ENCODE peak calls at places on chromosome 18, in six cellular contexts. D is HCT116, H is SK-N-SH, J is HepG2, Y is K562, E is H1. X is an unnamed sample.

GRCh38 chr18:74645717-74646116 is 48.0 kb downstream of the ZNF407 start:
- DNase-seq in H (no peak), Y (no peak), D (no peak), J (no peak), E (no peak), X (no peak)

GRCh38 chr18:21179590-21180220 is 62.3 kb upstream of the GREB1L start:
- DNase-seq in E (peak), D (peak), H (peak), J (peak), Y (peak), X (peak)

GRCh38 chr18:7174359-7175107 is 56.4 kb upstream of the LRRC30 start:
- DNase-seq in H (peak), E (no peak), D (no peak), Y (no peak), J (peak), X (peak)

GRCh38 chr18:59606193-59607175 is 90.7 kb downstream of the CCBE1 start:
- DNase-seq in H (no peak), D (no peak), E (no peak), J (no peak), Y (no peak), X (no peak)

GRCh38 chr18:76679259-76679658 is 143.1 kb upstream of the ZNF236 start:
- DNase-seq in D (no peak), J (peak), E (no peak), H (no peak), Y (no peak), X (no peak)

GRCh38 chr18:13831864-13832508 is 8.0 kb downstream of the MC5R start:
- DNase-seq in J (peak), H (no peak), D (peak), Y (no peak), E (no peak), X (peak)

GRCh38 chr18:77052297-77052645 is 80.3 kb downstream of the MBP start:
- DNase-seq in Y (no peak), E (no peak), J (no peak), D (no peak), H (no peak), X (no peak)

GRCh38 chr18:3508576-3509559 is 58.9 kb downstream of the TGIF1 start:
- DNase-seq in E (no peak), Y (no peak), D (no peak), H (no peak), J (no peak), X (no peak)

GRCh38 chr18:189254-189653 is 30.9 kb downstream of the USP14 start:
- DNase-seq in E (no peak), H (no peak), J (peak), D (no peak), Y (no peak), X (no peak)

GRCh38 chr18:79070486-79070885 is 1.3 kb downstream of the ATP9B start:
- DNase-seq in Y (no peak), J (no peak), E (no peak), H (no peak), D (no peak), X (no peak)
- TF ChIP-seq JUND in Y (no peak), J (no peak), E (no peak), H (no peak), D (no peak), X (no peak)

DNA sequence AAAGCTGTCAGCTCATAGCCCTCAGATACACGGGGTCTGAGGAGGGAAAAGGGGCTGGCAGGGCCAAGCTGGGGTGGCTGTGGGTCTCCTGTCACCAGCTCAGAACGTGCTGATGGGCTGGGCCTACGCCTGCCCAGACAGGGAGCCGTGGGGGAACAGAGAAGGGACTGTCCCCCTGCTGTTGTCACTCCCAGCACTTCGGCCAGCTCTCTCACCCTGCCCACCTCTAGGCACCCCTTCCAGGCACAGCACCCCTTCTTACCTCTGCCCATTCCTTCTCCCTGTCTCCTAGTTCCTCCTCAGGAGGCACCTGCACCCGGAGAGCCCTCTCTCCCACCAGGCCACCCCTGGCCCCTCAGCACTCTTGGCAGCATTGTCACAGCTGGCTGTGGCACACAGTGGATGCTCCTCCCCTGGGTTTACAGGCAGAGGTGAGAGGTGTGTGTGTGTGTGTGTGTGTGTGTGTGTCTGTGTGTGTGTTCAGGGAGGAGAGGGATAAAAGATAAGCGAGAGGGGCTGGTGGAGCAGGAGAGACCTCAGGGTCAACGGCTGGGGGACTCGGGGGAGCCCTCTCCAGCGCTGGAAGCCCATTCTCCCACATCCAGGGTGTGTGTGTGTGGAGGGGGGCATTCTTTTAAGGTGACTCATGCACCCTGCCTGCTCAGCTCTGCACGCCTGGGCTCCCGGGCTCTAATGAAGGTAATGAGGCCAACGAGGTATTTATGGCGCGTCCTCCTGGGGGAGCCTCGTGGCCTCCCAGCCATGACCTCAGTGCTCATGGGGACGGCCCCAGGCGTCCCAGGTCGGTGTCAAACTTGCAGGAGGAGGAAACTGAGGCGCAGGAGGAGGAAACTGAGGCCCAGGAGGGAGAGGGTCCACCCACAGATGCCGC is 66.1 kb upstream of the SMAD7 start:
- DNase-seq in H (peak), E (peak), Y (peak), D (peak), J (peak), X (no peak)
- TF ChIP-seq JUND in H (no peak), E (peak), Y (peak), D (no peak), J (peak), X (no peak)

GRCh38 chr18:8313043-8313442 is 296.2 kb upstream of the RAB12 start:
- DNase-seq in D (no peak), H (no peak), J (no peak), Y (no peak), E (no peak), X (no peak)
- TF ChIP-seq JUND in D (no peak), H (no peak), J (no peak), Y (no peak), E (no peak), X (no peak)

DNA sequence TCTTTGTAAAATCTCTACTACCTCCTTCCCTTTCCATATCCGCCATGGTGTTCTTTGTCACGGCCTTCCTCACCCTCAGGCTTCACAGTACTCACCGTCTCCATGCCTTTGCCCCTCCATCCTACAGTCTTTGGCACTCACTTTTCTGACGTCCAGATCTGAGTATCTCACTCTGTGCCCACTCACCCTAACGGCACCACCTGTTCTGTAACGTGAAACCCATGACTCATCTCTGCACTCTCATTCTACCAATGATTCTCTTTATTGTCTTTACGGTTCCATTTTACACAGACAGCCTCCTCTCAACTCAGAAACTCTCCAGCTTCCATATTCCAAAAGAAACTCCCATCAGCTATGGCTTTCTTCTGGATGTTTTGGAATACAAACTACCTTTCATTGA is 56.7 kb downstream of the NETO1 start:
- DNase-seq in E (no peak), J (no peak), D (no peak), Y (no peak), H (no peak), X (no peak)
- TF ChIP-seq JUND in E (no peak), J (no peak), D (no peak), Y (no peak), H (no peak), X (no peak)

DNA sequence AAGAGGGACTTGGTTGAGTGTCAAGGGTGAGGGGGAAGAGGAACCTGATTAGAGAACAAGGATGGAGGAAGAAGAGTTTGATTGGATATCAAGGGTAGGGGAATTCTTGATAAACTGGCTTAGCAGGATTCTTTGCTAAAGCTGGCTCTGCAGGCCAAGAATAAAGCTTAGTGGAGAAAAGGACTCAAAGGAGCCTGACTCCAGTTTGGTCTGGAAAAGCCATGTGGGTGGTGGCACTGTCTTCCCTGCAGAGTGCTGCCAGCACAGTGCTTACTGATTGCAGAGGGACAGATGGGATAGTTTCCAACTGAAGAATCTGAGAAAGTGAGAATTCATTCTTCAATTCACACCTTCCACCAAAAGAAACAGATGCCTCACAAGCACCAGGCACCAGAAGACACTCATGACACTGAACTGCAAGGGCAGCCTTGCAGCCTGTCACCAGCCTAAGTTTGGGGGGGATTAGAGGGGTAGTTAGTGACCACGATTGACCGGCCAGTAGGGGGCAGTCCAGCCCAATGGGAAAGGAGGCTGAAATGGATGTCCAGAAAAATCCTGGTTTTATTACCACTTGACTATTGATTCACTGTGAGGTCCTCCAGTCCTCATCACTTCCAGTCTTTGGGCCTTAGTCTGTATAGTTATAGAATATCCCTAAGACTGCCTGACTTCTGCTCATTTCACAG is 334.5 kb downstream of the SMAD2 start:
- DNase-seq in E (peak), H (no peak), D (peak), J (peak), Y (peak), X (peak)
- TF ChIP-seq JUND in E (no peak), H (no peak), D (no peak), J (no peak), Y (no peak), X (no peak)

GRCh38 chr18:55786651-55787272 is 198.8 kb upstream of the TCF4 start:
- DNase-seq in D (no peak), Y (peak), E (no peak), J (no peak), H (no peak), X (no peak)

GRCh38 chr18:55781481-55781957 is 193.5 kb upstream of the TCF4 start:
- DNase-seq in D (no peak), E (peak), H (peak), J (no peak), Y (peak), X (peak)

GRCh38 chr18:55780591-55781071 is 192.6 kb upstream of the TCF4 start:
- DNase-seq in E (no peak), Y (no peak), J (no peak), H (no peak), D (no peak), X (no peak)

GRCh38 chr18:55787674-55788073 is 199.7 kb upstream of the TCF4 start:
- DNase-seq in D (no peak), J (no peak), H (no peak), Y (no peak), E (no peak), X (no peak)

GRCh38 chr18:55783921-55784320 is 195.9 kb upstream of the TCF4 start:
- DNase-seq in Y (no peak), E (no peak), D (no peak), J (no peak), H (no peak), X (no peak)
- TF ChIP-seq JUND in Y (no peak), E (no peak), D (no peak), J (no peak), H (no peak), X (no peak)

GRCh38 chr18:56314396-56314795 is 324.0 kb downstream of the TXNL1 start:
- DNase-seq in J (no peak), H (no peak), D (no peak), Y (no peak), E (no peak), X (no peak)
- TF ChIP-seq JUND in J (no peak), H (no peak), D (no peak), Y (no peak), E (no peak), X (no peak)

DNA sequence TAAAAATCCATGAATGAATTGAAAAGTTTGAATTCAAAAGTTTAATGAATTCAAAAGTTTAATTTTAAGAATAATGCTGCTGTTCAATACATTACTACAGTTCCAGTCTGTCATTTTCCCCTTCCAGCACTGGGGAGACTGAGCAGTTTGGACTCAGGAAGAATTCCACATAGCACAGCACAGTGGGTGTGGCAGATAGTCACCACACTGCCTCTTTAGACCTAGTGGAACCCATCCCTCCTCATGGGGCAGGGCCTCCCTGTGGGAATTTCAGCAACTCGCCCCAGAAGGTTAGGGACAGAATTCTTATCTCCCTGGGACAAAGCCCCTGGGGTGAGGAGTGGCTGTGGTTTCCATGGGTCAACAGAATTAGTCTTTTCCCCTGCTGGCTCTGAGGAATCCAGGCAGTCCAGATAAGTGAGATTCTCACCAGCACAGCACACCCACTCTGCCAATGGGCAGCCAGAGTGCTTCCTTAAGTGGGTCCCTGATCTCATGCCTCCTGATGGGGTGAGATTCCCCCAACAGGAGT is 442.0 kb upstream of the SYT4 start:
- DNase-seq in J (no peak), D (no peak), Y (no peak), H (no peak), E (no peak), X (peak)
- TF ChIP-seq JUND in J (no peak), D (no peak), Y (no peak), H (no peak), E (no peak), X (no peak)

DNA sequence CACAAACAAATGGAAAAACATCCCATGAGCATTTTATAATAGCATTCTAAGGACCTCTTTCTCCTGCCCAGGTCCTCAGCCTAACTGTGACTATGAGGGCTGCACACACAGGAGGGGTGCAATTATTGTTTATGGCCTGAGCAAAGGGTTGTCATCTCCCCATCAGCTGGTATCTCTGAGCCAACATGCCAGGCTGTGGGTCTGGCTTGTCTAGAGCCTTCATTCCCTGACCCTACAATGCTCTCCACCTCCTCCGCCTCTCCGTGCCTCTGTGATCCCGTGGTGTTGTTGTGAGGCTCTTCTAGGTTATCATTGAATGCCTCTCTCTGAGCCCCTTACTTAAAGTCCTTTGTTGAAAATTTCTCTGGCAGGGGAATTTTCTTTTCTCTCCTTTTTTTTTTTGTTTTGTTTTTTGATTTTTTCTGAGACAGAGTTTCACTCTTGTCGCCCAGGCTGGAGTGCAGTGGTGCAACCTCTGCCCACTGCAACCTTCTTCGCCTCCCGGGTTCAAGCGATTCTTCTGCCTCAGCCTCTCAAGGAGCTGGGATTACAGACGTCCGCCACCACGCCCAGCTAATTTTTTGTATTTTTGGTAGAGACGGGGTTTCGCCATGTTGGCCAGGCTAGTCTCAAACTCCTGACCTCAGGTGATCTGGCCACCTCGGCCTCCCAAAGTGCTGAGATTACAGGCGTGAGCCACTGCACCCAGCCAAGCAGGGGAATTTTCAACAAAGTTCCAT is 126.4 kb downstream of the SMAD7 start:
- DNase-seq in E (peak), H (no peak), Y (no peak), J (no peak), D (no peak), X (no peak)
- TF ChIP-seq JUND in E (no peak), H (no peak), Y (no peak), J (no peak), D (no peak), X (no peak)

GRCh38 chr18:51541230-51541629 is 343.7 kb upstream of the MEX3C start:
- DNase-seq in E (no peak), H (no peak), Y (no peak), J (no peak), D (no peak), X (no peak)
- TF ChIP-seq JUND in E (peak), H (no peak), Y (no peak), J (no peak), D (no peak), X (no peak)

X was measured in T47D.